ENCODE peak calls at places on chromosomes 11 and 22, in seven cellular contexts. One of them, this sample, is unnamed. For H3K4me1, the result is how much of the 10 kb centered on the place peaks cover.

GRCh38 chr11:112042161-112042960 is 17.2 kb downstream of the DLAT start:
- DNase-seq in colonic mucosa: no peak
- DNase-seq in left ventricle myocardium inferior: no peak
- DNase-seq in stomach: no peak
- DNase-seq in left lung: no peak
- DNase-seq in right cardiac atrium: no peak
- DNase-seq in iPS DF 6.9: no peak
- DNase-seq in this sample: no peak

GRCh38 chr11:73225001-73225686 is 7.1 kb downstream of the P2RY2 start:
- DNase-seq in colonic mucosa: no peak
- DNase-seq in left ventricle myocardium inferior: no peak
- DNase-seq in stomach: no peak
- DNase-seq in left lung: no peak
- DNase-seq in right cardiac atrium: no peak
- DNase-seq in iPS DF 6.9: no peak
- DNase-seq in this sample: peak

GRCh38 chr22:48250286-48250895 is 1487.9 kb downstream of the TBC1D22A start:
- DNase-seq in colonic mucosa: no peak
- DNase-seq in left ventricle myocardium inferior: no peak
- DNase-seq in stomach: no peak
- DNase-seq in left lung: no peak
- DNase-seq in right cardiac atrium: no peak
- DNase-seq in iPS DF 6.9: no peak
- DNase-seq in this sample: no peak

GRCh38 chr11:127965947-127966668 is 621.2 kb downstream of the ETS1 start:
- DNase-seq in colonic mucosa: no peak
- DNase-seq in left ventricle myocardium inferior: no peak
- DNase-seq in stomach: no peak
- DNase-seq in left lung: no peak
- DNase-seq in right cardiac atrium: no peak
- DNase-seq in iPS DF 6.9: no peak
- DNase-seq in this sample: no peak

GRCh38 chr11:95092549-95093324 is 3.1 kb downstream of the ENDOD1 start:
- DNase-seq in colonic mucosa: peak
- DNase-seq in left ventricle myocardium inferior: no peak
- DNase-seq in stomach: no peak
- DNase-seq in left lung: no peak
- DNase-seq in right cardiac atrium: no peak
- DNase-seq in iPS DF 6.9: no peak
- DNase-seq in this sample: no peak

GRCh38 chr22:47030881-47031627 is 268.6 kb downstream of the TBC1D22A start:
- DNase-seq in colonic mucosa: peak
- DNase-seq in left ventricle myocardium inferior: peak
- DNase-seq in stomach: no peak
- DNase-seq in left lung: no peak
- DNase-seq in right cardiac atrium: no peak
- DNase-seq in iPS DF 6.9: no peak
- DNase-seq in this sample: peak

GRCh38 chr11:27464155-27464759 is 8.3 kb downstream of the LGR4 start:
- DNase-seq in colonic mucosa: peak
- DNase-seq in left ventricle myocardium inferior: no peak
- DNase-seq in stomach: no peak
- DNase-seq in left lung: no peak
- DNase-seq in right cardiac atrium: no peak
- DNase-seq in iPS DF 6.9: no peak
- DNase-seq in this sample: no peak

GRCh38 chr11:93895106-93895862 is 44.9 kb upstream of the VSTM5 start:
- DNase-seq in colonic mucosa: peak
- DNase-seq in left ventricle myocardium inferior: no peak
- DNase-seq in stomach: no peak
- DNase-seq in left lung: no peak
- DNase-seq in right cardiac atrium: no peak
- DNase-seq in iPS DF 6.9: peak
- DNase-seq in this sample: no peak

GRCh38 chr11:119359365-119360229 is 13.1 kb upstream of the MFRP start:
- DNase-seq in colonic mucosa: no peak
- DNase-seq in left ventricle myocardium inferior: no peak
- DNase-seq in stomach: no peak
- DNase-seq in left lung: no peak
- DNase-seq in right cardiac atrium: no peak
- DNase-seq in iPS DF 6.9: no peak
- DNase-seq in this sample: no peak

GRCh38 chr22:18012528-18012927 is 11.8 kb downstream of the MICAL3 start:
- DNase-seq in colonic mucosa: no peak
- DNase-seq in left ventricle myocardium inferior: no peak
- DNase-seq in stomach: no peak
- DNase-seq in left lung: no peak
- DNase-seq in right cardiac atrium: no peak
- DNase-seq in iPS DF 6.9: no peak
- DNase-seq in this sample: no peak

GRCh38 chr22:36879775-36880174 is 19.0 kb downstream of the NCF4 start:
- DNase-seq in colonic mucosa: no peak
- DNase-seq in left ventricle myocardium inferior: no peak
- DNase-seq in stomach: no peak
- DNase-seq in left lung: no peak
- DNase-seq in right cardiac atrium: no peak
- DNase-seq in iPS DF 6.9: no peak
- DNase-seq in this sample: no peak

DNA sequence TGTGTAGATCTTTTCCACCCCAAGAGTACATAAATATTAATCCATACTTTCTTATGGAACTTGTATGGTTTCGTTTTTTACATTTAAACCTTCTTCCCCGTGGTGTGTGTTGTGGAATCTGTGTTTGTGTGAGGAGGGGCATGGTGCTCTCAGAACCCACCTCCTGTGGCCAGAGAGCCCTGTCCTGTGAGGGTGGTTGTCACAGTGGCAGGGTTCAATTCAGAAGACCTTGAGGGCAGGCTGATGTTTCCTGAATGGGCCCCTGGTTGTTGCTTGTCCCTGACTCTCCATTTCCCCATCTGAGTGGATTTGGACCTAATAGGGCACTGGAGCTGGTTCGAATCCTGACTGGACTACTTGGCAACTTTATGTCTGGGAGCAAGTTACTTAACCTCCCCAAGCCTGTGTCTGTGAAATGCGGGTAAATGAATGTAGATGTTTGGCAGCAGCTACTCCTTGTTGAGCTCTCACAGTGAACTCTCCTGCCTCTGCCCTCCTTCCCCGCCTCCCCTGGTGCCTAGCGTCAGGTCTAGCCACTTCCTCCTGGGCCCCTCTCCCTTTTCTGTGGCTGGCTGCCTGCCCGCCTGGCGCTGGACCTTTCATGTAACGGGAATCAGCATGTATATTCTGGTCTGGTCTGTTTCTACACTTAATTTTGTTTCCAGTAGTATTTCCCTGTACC is 7.3 kb downstream of the NEAT1 start:
- DNase-seq in colonic mucosa: peak
- DNase-seq in left ventricle myocardium inferior: peak
- DNase-seq in stomach: peak
- DNase-seq in left lung: peak
- DNase-seq in right cardiac atrium: peak
- DNase-seq in iPS DF 6.9: no peak
- DNase-seq in this sample: peak
- H3K4me3 ChIP-seq in colonic mucosa: no peak
- H3K4me3 ChIP-seq in left ventricle myocardium inferior: peak
- H3K4me3 ChIP-seq in stomach: peak
- H3K4me3 ChIP-seq in left lung: peak
- H3K4me3 ChIP-seq in right cardiac atrium: peak
- H3K4me3 ChIP-seq in iPS DF 6.9: no peak
- H3K4me3 ChIP-seq in this sample: peak

GRCh38 chr22:23533771-23534191 is 46.3 kb downstream of the IGLL1 start:
- DNase-seq in colonic mucosa: peak
- DNase-seq in left ventricle myocardium inferior: no peak
- DNase-seq in stomach: no peak
- DNase-seq in left lung: peak
- DNase-seq in right cardiac atrium: no peak
- DNase-seq in iPS DF 6.9: no peak
- DNase-seq in this sample: no peak

GRCh38 chr22:23534201-23534850 is 45.8 kb downstream of the IGLL1 start:
- DNase-seq in colonic mucosa: no peak
- DNase-seq in left ventricle myocardium inferior: no peak
- DNase-seq in stomach: no peak
- DNase-seq in left lung: peak
- DNase-seq in right cardiac atrium: no peak
- DNase-seq in iPS DF 6.9: no peak
- DNase-seq in this sample: no peak

GRCh38 chr22:23532756-23533155 is 47.3 kb downstream of the IGLL1 start:
- DNase-seq in colonic mucosa: no peak
- DNase-seq in left ventricle myocardium inferior: no peak
- DNase-seq in stomach: no peak
- DNase-seq in left lung: peak
- DNase-seq in right cardiac atrium: no peak
- DNase-seq in iPS DF 6.9: no peak
- DNase-seq in this sample: peak

GRCh38 chr22:23531966-23532735 is 47.9 kb downstream of the IGLL1 start:
- DNase-seq in colonic mucosa: no peak
- DNase-seq in left ventricle myocardium inferior: no peak
- DNase-seq in stomach: no peak
- DNase-seq in left lung: peak
- DNase-seq in right cardiac atrium: no peak
- DNase-seq in iPS DF 6.9: no peak
- DNase-seq in this sample: peak

DNA sequence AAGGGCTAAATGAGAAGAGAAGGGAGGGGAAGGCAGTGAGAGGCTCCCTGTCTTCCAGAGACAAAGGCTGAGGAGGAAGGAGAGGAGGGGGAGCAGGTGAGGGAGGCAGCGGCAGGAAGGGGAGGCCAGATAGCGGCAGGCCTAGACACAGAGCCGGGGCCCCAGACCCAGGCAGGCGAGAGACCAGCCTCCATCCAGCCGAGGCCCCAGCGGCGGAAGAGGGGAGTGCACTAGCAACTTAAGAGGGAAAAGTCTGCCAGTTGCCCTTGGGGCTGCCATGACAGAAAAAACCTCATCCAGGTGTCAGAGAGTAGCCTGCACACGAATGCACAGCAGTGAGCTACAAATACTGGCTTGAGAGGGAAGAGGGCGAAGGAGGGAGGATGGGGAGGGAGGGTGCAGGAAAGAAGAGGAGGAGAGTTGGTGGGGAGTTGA is 46.7 kb downstream of the IGLL1 start:
- DNase-seq in colonic mucosa: no peak
- DNase-seq in left ventricle myocardium inferior: no peak
- DNase-seq in stomach: no peak
- DNase-seq in left lung: peak
- DNase-seq in right cardiac atrium: no peak
- DNase-seq in iPS DF 6.9: no peak
- DNase-seq in this sample: peak
- H3K4me1 ChIP-seq in colonic mucosa: under half
- H3K4me1 ChIP-seq in left ventricle myocardium inferior: under half
- H3K4me1 ChIP-seq in stomach: under half
- H3K4me1 ChIP-seq in left lung: under half
- H3K4me1 ChIP-seq in right cardiac atrium: under half
- H3K4me1 ChIP-seq in iPS DF 6.9: under half
- H3K4me1 ChIP-seq in this sample: under half

GRCh38 chr22:32043391-32043790 is 330 bp downstream of the SLC5A1 start:
- DNase-seq in colonic mucosa: peak
- DNase-seq in left ventricle myocardium inferior: no peak
- DNase-seq in stomach: no peak
- DNase-seq in left lung: no peak
- DNase-seq in right cardiac atrium: no peak
- DNase-seq in iPS DF 6.9: no peak
- DNase-seq in this sample: no peak
- H3K4me3 ChIP-seq in colonic mucosa: peak
- H3K4me3 ChIP-seq in left ventricle myocardium inferior: no peak
- H3K4me3 ChIP-seq in stomach: no peak
- H3K4me3 ChIP-seq in left lung: no peak
- H3K4me3 ChIP-seq in right cardiac atrium: no peak
- H3K4me3 ChIP-seq in iPS DF 6.9: no peak
- H3K4me3 ChIP-seq in this sample: no peak

DNA sequence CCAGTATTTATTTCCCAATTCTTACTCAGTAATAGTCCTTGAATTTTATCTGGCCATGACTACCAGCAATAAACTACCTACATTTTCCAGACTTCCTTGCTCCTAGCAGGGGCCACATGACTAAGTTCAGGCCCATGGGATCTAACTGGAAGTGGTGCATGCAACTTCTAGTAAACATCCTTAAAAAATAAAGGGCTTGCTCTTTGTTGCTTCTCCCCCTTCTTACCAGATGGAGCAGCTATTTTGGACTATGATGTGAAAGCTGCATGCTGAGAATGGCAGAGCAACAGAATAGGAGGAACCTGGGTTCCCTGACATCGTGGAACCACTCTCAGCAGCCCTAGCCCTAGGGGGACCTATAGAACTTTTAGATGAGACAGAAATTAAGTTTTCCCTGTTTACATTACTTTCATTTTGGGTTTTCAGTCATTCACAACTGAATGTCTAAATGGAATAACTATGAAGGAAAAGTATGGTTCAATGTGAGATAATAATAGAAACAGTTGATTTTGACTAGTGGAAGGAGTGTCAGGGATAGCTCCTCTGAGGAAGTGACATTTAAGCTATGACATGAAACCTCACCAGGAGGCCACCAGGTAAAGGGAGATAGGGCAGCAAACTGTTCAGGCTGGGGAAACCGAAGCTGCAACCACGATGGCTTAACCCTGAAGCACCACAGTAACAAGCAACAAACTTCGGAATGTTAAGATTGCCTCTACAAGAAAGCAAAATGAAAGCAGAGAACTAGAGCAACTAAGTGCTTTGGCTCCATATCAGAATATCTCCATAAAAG is 48.9 kb downstream of the PHF21A start:
- DNase-seq in colonic mucosa: no peak
- DNase-seq in left ventricle myocardium inferior: no peak
- DNase-seq in stomach: no peak
- DNase-seq in left lung: no peak
- DNase-seq in right cardiac atrium: no peak
- DNase-seq in iPS DF 6.9: no peak
- DNase-seq in this sample: no peak
- H3K4me1 ChIP-seq in colonic mucosa: under half
- H3K4me1 ChIP-seq in left ventricle myocardium inferior: under half
- H3K4me1 ChIP-seq in stomach: under half
- H3K4me1 ChIP-seq in left lung: under half
- H3K4me1 ChIP-seq in right cardiac atrium: under half
- H3K4me1 ChIP-seq in iPS DF 6.9: under half
- H3K4me1 ChIP-seq in this sample: under half

DNA sequence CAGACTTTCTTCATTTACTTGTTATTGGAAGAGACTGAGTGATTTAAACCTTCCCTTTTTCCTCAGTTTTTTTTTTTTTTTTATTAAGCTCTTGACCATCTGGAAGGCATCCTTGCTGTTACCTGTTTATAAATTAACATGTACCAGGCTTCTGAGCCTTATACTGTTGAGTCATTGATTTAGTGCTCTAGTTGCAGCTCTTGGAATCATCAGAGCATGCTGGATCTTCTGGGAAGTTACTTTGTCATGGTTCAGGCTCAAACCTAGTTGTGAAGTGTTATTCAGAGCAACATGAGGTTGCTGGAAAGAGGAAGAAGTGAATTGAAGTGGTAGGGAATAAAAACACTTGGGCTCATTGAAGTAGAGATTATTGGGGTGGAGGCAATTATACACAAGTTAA is 6.3 kb downstream of the ZDHHC5 start:
- DNase-seq in colonic mucosa: no peak
- DNase-seq in left ventricle myocardium inferior: no peak
- DNase-seq in stomach: no peak
- DNase-seq in left lung: no peak
- DNase-seq in right cardiac atrium: no peak
- DNase-seq in iPS DF 6.9: no peak
- DNase-seq in this sample: no peak
- H3K4me3 ChIP-seq in colonic mucosa: no peak
- H3K4me3 ChIP-seq in left ventricle myocardium inferior: no peak
- H3K4me3 ChIP-seq in stomach: no peak
- H3K4me3 ChIP-seq in left lung: no peak
- H3K4me3 ChIP-seq in right cardiac atrium: no peak
- H3K4me3 ChIP-seq in iPS DF 6.9: no peak
- H3K4me3 ChIP-seq in this sample: no peak